ENCODE peak calls at places on chromosomes 7 and 10, in four cellular contexts. D is HL-60, M is GM12878, H is K562. C is an unnamed sample.

GRCh38 chr7:47601881-47602249 is 20.0 kb upstream of the TNS3 start:
- DNase-seq in M (no peak), D (no peak), H (no peak), C (no peak)

GRCh38 chr7:30906014-30906413 is 5.6 kb upstream of the AQP1 start:
- DNase-seq in H (no peak), M (no peak), D (no peak), C (no peak)

GRCh38 chr10:15311249-15311884 is 59.7 kb downstream of the FAM171A1 start:
- DNase-seq in M (no peak), H (no peak), D (no peak), C (no peak)

GRCh38 chr7:28355553-28356319 is 56.6 kb upstream of the CREB5 start:
- DNase-seq in D (no peak), H (no peak), M (no peak), C (no peak)

GRCh38 chr10:58189269-58189668 is 78.4 kb downstream of the IPMK start:
- DNase-seq in D (no peak), M (no peak), H (no peak), C (no peak)

GRCh38 chr10:82722273-82722672 is 847.3 kb downstream of the NRG3 start:
- DNase-seq in H (no peak), D (no peak), M (no peak), C (no peak)

GRCh38 chr10:36534471-36535002 is 590.9 kb upstream of the ANKRD30A start:
- DNase-seq in M (no peak), D (peak), H (no peak), C (peak)

GRCh38 chr10:47137311-47137851 is 162.6 kb upstream of the GDF10 start:
- DNase-seq in H (no peak), M (no peak), D (no peak), C (no peak)

GRCh38 chr7:151631149-151631967 is 111.7 kb upstream of the RHEB start:
- DNase-seq in H (no peak), D (no peak), M (peak), C (no peak)

GRCh38 chr10:36224431-36224985 is 582.4 kb upstream of the FZD8 start:
- DNase-seq in D (no peak), M (no peak), H (no peak), C (no peak)

GRCh38 chr10:17199351-17199804 is 2.1 kb downstream of the TRDMT1 start:
- DNase-seq in M (no peak), D (no peak), H (no peak), C (no peak)

GRCh38 chr10:47028466-47028865 is 117.2 kb downstream of the PTPN20 start:
- DNase-seq in M (no peak), H (no peak), D (no peak), C (no peak)

GRCh38 chr7:157500171-157500960 is 163.6 kb downstream of the DNAJB6 start:
- DNase-seq in M (no peak), D (no peak), H (no peak), C (no peak)

GRCh38 chr7:27118580-27118979 is 12.0 kb downstream of the HOXA4 start:
- DNase-seq in M (no peak), D (no peak), H (no peak), C (no peak)

GRCh38 chr10:129952771-129953489 is 11.1 kb downstream of the EBF3 start:
- DNase-seq in M (no peak), H (no peak), D (no peak), C (no peak)
- TF ChIP-seq SPI1 in M (no peak), H (no peak), D (no peak), C (no peak)

GRCh38 chr10:1498746-1499343 is 238.5 kb downstream of the ADARB2 start:
- DNase-seq in D (no peak), M (no peak), H (no peak), C (no peak)
- TF ChIP-seq SPI1 in D (no peak), M (no peak), H (no peak), C (no peak)

GRCh38 chr10:131079314-131079713 is 232.2 kb downstream of the TCERG1L start:
- DNase-seq in H (no peak), M (no peak), D (no peak), C (no peak)
- TF ChIP-seq SPI1 in H (no peak), M (no peak), D (no peak), C (no peak)

DNA sequence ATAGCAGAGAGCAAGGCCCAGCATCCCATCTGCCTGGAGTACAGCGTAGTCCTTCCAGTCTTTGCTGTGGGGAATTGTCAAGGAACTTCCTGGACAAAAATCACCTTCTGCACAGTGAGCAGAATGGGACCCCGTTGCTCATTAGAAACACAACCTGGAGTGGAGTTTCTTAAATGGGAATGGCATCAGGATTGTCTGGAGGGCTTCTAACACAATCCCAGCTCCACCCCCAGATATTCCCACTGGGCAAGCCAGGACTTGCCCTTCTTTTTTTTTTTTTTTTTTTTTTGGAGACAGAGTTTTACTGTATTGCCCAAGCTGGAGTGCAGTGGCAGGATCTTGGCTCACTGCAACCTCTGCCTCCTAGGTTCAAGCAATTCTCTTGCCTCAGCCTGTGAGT is 356.4 kb downstream of the GALNT17 start:
- DNase-seq in M (no peak), D (no peak), H (no peak), C (no peak)
- TF ChIP-seq SPI1 in M (no peak), D (no peak), H (no peak), C (no peak)

GRCh38 chr10:102449321-102450123 is 1.8 kb downstream of the C10orf95 start:
- DNase-seq in H (peak), M (peak), D (peak), C (no peak)
- TF ChIP-seq SPI1 in H (peak), M (no peak), D (no peak), C (peak)

DNA sequence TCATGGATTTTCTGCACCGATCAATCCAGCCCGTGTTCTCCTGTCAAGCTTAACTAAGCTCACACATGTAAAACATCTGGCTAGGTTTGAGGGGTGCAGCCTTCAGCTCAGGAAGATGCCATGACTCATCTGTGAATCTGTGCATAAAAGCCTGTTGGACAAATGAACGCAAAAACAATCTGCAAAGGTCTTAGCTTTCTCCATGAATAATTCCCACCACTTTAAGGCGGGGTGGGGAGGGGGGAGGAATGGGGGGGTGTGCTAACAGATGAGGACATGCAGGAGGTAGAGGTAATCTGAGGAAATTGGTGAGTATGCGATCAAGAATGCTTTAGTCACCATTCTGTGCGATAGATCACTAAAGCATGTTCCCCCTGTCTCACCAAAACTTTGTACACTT is 4.8 kb downstream of the DOCK4 start:
- DNase-seq in M (no peak), H (no peak), D (no peak), C (no peak)
- TF ChIP-seq SPI1 in M (no peak), H (no peak), D (no peak), C (no peak)

GRCh38 chr10:122139627-122140151 is 131.4 kb upstream of the BTBD16 start:
- DNase-seq in M (no peak), D (no peak), H (no peak), C (no peak)
- TF ChIP-seq SPI1 in M (no peak), D (no peak), H (no peak), C (no peak)

GRCh38 chr7:43590862-43591550 is 8.1 kb downstream of the STK17A start:
- DNase-seq in H (no peak), D (no peak), M (peak), C (no peak)
- TF ChIP-seq SPI1 in H (no peak), D (no peak), M (peak), C (peak)

GRCh38 chr10:124339951-124340760 is 78.6 kb downstream of the OAT start:
- DNase-seq in D (no peak), M (no peak), H (no peak), C (no peak)
- TF ChIP-seq SPI1 in D (no peak), M (no peak), H (no peak), C (no peak)